ENCODE peak calls at places on chromosomes 11 and 22, in six cellular contexts. One of them, this sample, is unnamed.

GRCh38 chr22:17580461-17581031 is 17.2 kb downstream of the SLC25A18 start:
- DNase-seq in sciatic nerve: no peak
- DNase-seq in hepatic stellate cell: no peak
- DNase-seq in Calu3: no peak
- DNase-seq in nephron progenitor cell: no peak
- DNase-seq in Peyer's patch: no peak
- DNase-seq in this sample: no peak

GRCh38 chr11:126053340-126054286 is 9.1 kb downstream of the CDON start:
- DNase-seq in sciatic nerve: no peak
- DNase-seq in hepatic stellate cell: no peak
- DNase-seq in Calu3: no peak
- DNase-seq in nephron progenitor cell: no peak
- DNase-seq in Peyer's patch: no peak
- DNase-seq in this sample: no peak

GRCh38 chr11:12189543-12190235 is 79.3 kb downstream of the MICAL2 start:
- DNase-seq in sciatic nerve: no peak
- DNase-seq in hepatic stellate cell: no peak
- DNase-seq in Calu3: no peak
- DNase-seq in nephron progenitor cell: no peak
- DNase-seq in Peyer's patch: no peak
- DNase-seq in this sample: no peak

GRCh38 chr11:128422576-128423370 is 164.6 kb downstream of the ETS1 start:
- DNase-seq in sciatic nerve: no peak
- DNase-seq in hepatic stellate cell: no peak
- DNase-seq in Calu3: no peak
- DNase-seq in nephron progenitor cell: no peak
- DNase-seq in Peyer's patch: peak
- DNase-seq in this sample: no peak

GRCh38 chr11:122778148-122778547 is 60.2 kb upstream of the CRTAM start:
- DNase-seq in sciatic nerve: no peak
- DNase-seq in hepatic stellate cell: no peak
- DNase-seq in Calu3: no peak
- DNase-seq in nephron progenitor cell: no peak
- DNase-seq in Peyer's patch: no peak
- DNase-seq in this sample: no peak

GRCh38 chr22:30605449-30606110 is 1.4 kb upstream of the TCN2 start:
- DNase-seq in sciatic nerve: peak
- DNase-seq in hepatic stellate cell: peak
- DNase-seq in Calu3: peak
- DNase-seq in nephron progenitor cell: peak
- DNase-seq in Peyer's patch: peak
- DNase-seq in this sample: peak

GRCh38 chr11:126339866-126340434 is 15.5 kb upstream of the ST3GAL4 start:
- DNase-seq in sciatic nerve: peak
- DNase-seq in hepatic stellate cell: no peak
- DNase-seq in Calu3: peak
- DNase-seq in nephron progenitor cell: peak
- DNase-seq in Peyer's patch: no peak
- DNase-seq in this sample: no peak

GRCh38 chr11:431921-432320 is 9.9 kb downstream of the ANO9 start:
- DNase-seq in sciatic nerve: no peak
- DNase-seq in hepatic stellate cell: no peak
- DNase-seq in Calu3: no peak
- DNase-seq in nephron progenitor cell: no peak
- DNase-seq in Peyer's patch: no peak
- DNase-seq in this sample: no peak

GRCh38 chr11:82889133-82890001 is 10.9 kb downstream of the PRCP start:
- DNase-seq in sciatic nerve: no peak
- DNase-seq in hepatic stellate cell: no peak
- DNase-seq in Calu3: no peak
- DNase-seq in nephron progenitor cell: peak
- DNase-seq in Peyer's patch: no peak
- DNase-seq in this sample: no peak

GRCh38 chr11:67312187-67313021 is 9.1 kb downstream of the SSH3 start:
- DNase-seq in sciatic nerve: no peak
- DNase-seq in hepatic stellate cell: no peak
- DNase-seq in Calu3: peak
- DNase-seq in nephron progenitor cell: no peak
- DNase-seq in Peyer's patch: no peak
- DNase-seq in this sample: no peak

GRCh38 chr11:20110908-20111669 is 49.2 kb downstream of the DBX1 start:
- DNase-seq in sciatic nerve: no peak
- DNase-seq in hepatic stellate cell: peak
- DNase-seq in Calu3: peak
- DNase-seq in nephron progenitor cell: peak
- DNase-seq in Peyer's patch: no peak
- DNase-seq in this sample: peak

GRCh38 chr11:38718049-38718448 is 2120.0 kb upstream of the RAG2 start:
- DNase-seq in sciatic nerve: no peak
- DNase-seq in hepatic stellate cell: no peak
- DNase-seq in Calu3: no peak
- DNase-seq in nephron progenitor cell: no peak
- DNase-seq in Peyer's patch: no peak
- DNase-seq in this sample: no peak

GRCh38 chr22:45818130-45819085 is 146.8 kb downstream of the ATXN10 start:
- DNase-seq in sciatic nerve: no peak
- DNase-seq in hepatic stellate cell: no peak
- DNase-seq in Calu3: no peak
- DNase-seq in nephron progenitor cell: peak
- DNase-seq in Peyer's patch: no peak
- DNase-seq in this sample: peak

GRCh38 chr11:12770966-12771597 is 96.9 kb downstream of the TEAD1 start:
- DNase-seq in sciatic nerve: no peak
- DNase-seq in hepatic stellate cell: no peak
- DNase-seq in Calu3: no peak
- DNase-seq in nephron progenitor cell: no peak
- DNase-seq in Peyer's patch: no peak
- DNase-seq in this sample: no peak

GRCh38 chr11:117745346-117745745 is 51.7 kb downstream of the DSCAML1 start:
- DNase-seq in sciatic nerve: no peak
- DNase-seq in hepatic stellate cell: no peak
- DNase-seq in Calu3: no peak
- DNase-seq in nephron progenitor cell: no peak
- DNase-seq in Peyer's patch: no peak
- DNase-seq in this sample: no peak

GRCh38 chr11:88332851-88333250 is 4.7 kb downstream of the CTSC start:
- DNase-seq in sciatic nerve: no peak
- DNase-seq in hepatic stellate cell: no peak
- DNase-seq in Calu3: no peak
- DNase-seq in nephron progenitor cell: no peak
- DNase-seq in Peyer's patch: no peak
- DNase-seq in this sample: no peak

GRCh38 chr11:69912911-69913451 is 93.8 kb upstream of the FGF3 start:
- DNase-seq in sciatic nerve: peak
- DNase-seq in hepatic stellate cell: no peak
- DNase-seq in Calu3: peak
- DNase-seq in nephron progenitor cell: peak
- DNase-seq in Peyer's patch: no peak
- DNase-seq in this sample: peak

GRCh38 chr11:117204283-117205080 is 5.3 kb downstream of the TAGLN start:
- DNase-seq in sciatic nerve: no peak
- DNase-seq in hepatic stellate cell: no peak
- DNase-seq in Calu3: no peak
- DNase-seq in nephron progenitor cell: no peak
- DNase-seq in Peyer's patch: no peak
- DNase-seq in this sample: no peak

GRCh38 chr22:45993841-45994240 is 16.9 kb upstream of the WNT7B start:
- DNase-seq in sciatic nerve: no peak
- DNase-seq in hepatic stellate cell: no peak
- DNase-seq in Calu3: no peak
- DNase-seq in nephron progenitor cell: no peak
- DNase-seq in Peyer's patch: no peak
- DNase-seq in this sample: no peak

GRCh38 chr22:23681026-23681809 is 9.6 kb upstream of the RGL4 start:
- DNase-seq in sciatic nerve: peak
- DNase-seq in hepatic stellate cell: no peak
- DNase-seq in Calu3: no peak
- DNase-seq in nephron progenitor cell: no peak
- DNase-seq in Peyer's patch: no peak
- DNase-seq in this sample: no peak

GRCh38 chr11:1690167-1691026 is 6.6 kb upstream of the KRTAP5-6 start:
- DNase-seq in sciatic nerve: no peak
- DNase-seq in hepatic stellate cell: no peak
- DNase-seq in Calu3: no peak
- DNase-seq in nephron progenitor cell: no peak
- DNase-seq in Peyer's patch: no peak
- DNase-seq in this sample: no peak

GRCh38 chr11:112834277-112834755 is 126.9 kb upstream of the NCAM1 start:
- DNase-seq in sciatic nerve: peak
- DNase-seq in hepatic stellate cell: no peak
- DNase-seq in Calu3: no peak
- DNase-seq in nephron progenitor cell: no peak
- DNase-seq in Peyer's patch: no peak
- DNase-seq in this sample: no peak

GRCh38 chr11:13238879-13239514 is 38.6 kb upstream of the BMAL1 start:
- DNase-seq in sciatic nerve: peak
- DNase-seq in hepatic stellate cell: peak
- DNase-seq in Calu3: peak
- DNase-seq in nephron progenitor cell: peak
- DNase-seq in Peyer's patch: peak
- DNase-seq in this sample: peak

GRCh38 chr11:35856756-35857155 is 87.1 kb upstream of the LDLRAD3 start:
- DNase-seq in sciatic nerve: no peak
- DNase-seq in hepatic stellate cell: no peak
- DNase-seq in Calu3: no peak
- DNase-seq in nephron progenitor cell: no peak
- DNase-seq in Peyer's patch: no peak
- DNase-seq in this sample: no peak

GRCh38 chr11:69934861-69935494 is 115.8 kb upstream of the FGF3 start:
- DNase-seq in sciatic nerve: no peak
- DNase-seq in hepatic stellate cell: no peak
- DNase-seq in Calu3: peak
- DNase-seq in nephron progenitor cell: no peak
- DNase-seq in Peyer's patch: no peak
- DNase-seq in this sample: no peak

GRCh38 chr11:114077482-114078305 is 18.2 kb downstream of the ZBTB16 start:
- DNase-seq in sciatic nerve: no peak
- DNase-seq in hepatic stellate cell: no peak
- DNase-seq in Calu3: no peak
- DNase-seq in nephron progenitor cell: no peak
- DNase-seq in Peyer's patch: peak
- DNase-seq in this sample: no peak

GRCh38 chr11:6298605-6299004 is 21.7 kb downstream of the CAVIN3 start:
- DNase-seq in sciatic nerve: no peak
- DNase-seq in hepatic stellate cell: peak
- DNase-seq in Calu3: peak
- DNase-seq in nephron progenitor cell: peak
- DNase-seq in Peyer's patch: no peak
- DNase-seq in this sample: peak

GRCh38 chr11:2202900-2203439 is 31.4 kb upstream of the TH start:
- DNase-seq in sciatic nerve: peak
- DNase-seq in hepatic stellate cell: no peak
- DNase-seq in Calu3: no peak
- DNase-seq in nephron progenitor cell: no peak
- DNase-seq in Peyer's patch: no peak
- DNase-seq in this sample: no peak

GRCh38 chr11:95461348-95461747 is 230.3 kb upstream of the SESN3 start:
- DNase-seq in sciatic nerve: no peak
- DNase-seq in hepatic stellate cell: no peak
- DNase-seq in Calu3: no peak
- DNase-seq in nephron progenitor cell: no peak
- DNase-seq in Peyer's patch: no peak
- DNase-seq in this sample: no peak

GRCh38 chr11:57551941-57552340 is 14.5 kb downstream of the SMTNL1 start:
- DNase-seq in sciatic nerve: no peak
- DNase-seq in hepatic stellate cell: no peak
- DNase-seq in Calu3: no peak
- DNase-seq in nephron progenitor cell: no peak
- DNase-seq in Peyer's patch: no peak
- DNase-seq in this sample: no peak

GRCh38 chr22:32660292-32660691 is 141.2 kb upstream of the TIMP3 start:
- DNase-seq in sciatic nerve: peak
- DNase-seq in hepatic stellate cell: peak
- DNase-seq in Calu3: peak
- DNase-seq in nephron progenitor cell: peak
- DNase-seq in Peyer's patch: peak
- DNase-seq in this sample: peak

GRCh38 chr11:71488086-71488967 is 35.3 kb downstream of the NADSYN1 start:
- DNase-seq in sciatic nerve: peak
- DNase-seq in hepatic stellate cell: no peak
- DNase-seq in Calu3: no peak
- DNase-seq in nephron progenitor cell: no peak
- DNase-seq in Peyer's patch: no peak
- DNase-seq in this sample: no peak

GRCh38 chr22:25628494-25628893 is 64.0 kb downstream of the GRK3 start:
- DNase-seq in sciatic nerve: no peak
- DNase-seq in hepatic stellate cell: no peak
- DNase-seq in Calu3: no peak
- DNase-seq in nephron progenitor cell: no peak
- DNase-seq in Peyer's patch: no peak
- DNase-seq in this sample: no peak

GRCh38 chr11:41309716-41310115 is 149.7 kb downstream of the LRRC4C start:
- DNase-seq in sciatic nerve: no peak
- DNase-seq in hepatic stellate cell: no peak
- DNase-seq in Calu3: no peak
- DNase-seq in nephron progenitor cell: no peak
- DNase-seq in Peyer's patch: no peak
- DNase-seq in this sample: no peak

GRCh38 chr22:46073683-46074504 is 76.4 kb upstream of the PPARA start:
- DNase-seq in sciatic nerve: peak
- DNase-seq in hepatic stellate cell: no peak
- DNase-seq in Calu3: no peak
- DNase-seq in nephron progenitor cell: no peak
- DNase-seq in Peyer's patch: no peak
- DNase-seq in this sample: no peak

This sample was measured in ecto neural progenitor cell.